ENCODE peak calls at places on chromosomes 7 and 10, in eight cellular contexts. P is heart right ventricle, Y is aorta, H is fibroblast of lung, J is AG04450, A is lung, I is neural progenitor cell, M is tibial nerve. R is an unnamed sample.

GRCh38 chr7:90269163-90269562 is 24.2 kb downstream of the CFAP69 start:
- DNase-seq in H (no peak), J (no peak), I (no peak), P (no peak), Y (no peak), M (no peak), A (no peak), R (no peak)

GRCh38 chr7:93147358-93147757 is 827 bp downstream of the SAMD9L start:
- DNase-seq in H (peak), Y (peak), M (no peak), J (no peak), A (peak), I (no peak), P (peak), R (no peak)

GRCh38 chr7:70571403-70571911 is 560.5 kb upstream of the GALNT17 start:
- DNase-seq in A (no peak), Y (no peak), I (no peak), M (no peak), J (peak), H (peak), P (no peak), R (peak)

GRCh38 chr10:4765428-4765827 is 60.6 kb upstream of the AKR1E2 start:
- DNase-seq in Y (no peak), P (no peak), M (no peak), I (no peak), A (no peak), H (peak), J (no peak), R (no peak)

GRCh38 chr10:71542476-71542875 is 145.8 kb downstream of the CDH23 start:
- DNase-seq in Y (no peak), H (no peak), M (no peak), P (no peak), J (no peak), I (no peak), A (no peak), R (no peak)

GRCh38 chr7:36448781-36449379 is 59.2 kb downstream of the ANLN start:
- DNase-seq in H (peak), A (no peak), J (no peak), M (no peak), I (no peak), P (no peak), Y (no peak), R (no peak)

GRCh38 chr10:77392236-77392721 is 245.3 kb downstream of the KCNMA1 start:
- DNase-seq in H (peak), J (no peak), M (no peak), I (no peak), P (no peak), Y (no peak), A (no peak), R (no peak)

GRCh38 chr7:122546496-122546895 is 152.4 kb downstream of the RNF133 start:
- DNase-seq in I (no peak), H (peak), A (no peak), J (no peak), Y (peak), M (no peak), P (no peak), R (no peak)

GRCh38 chr10:130485241-130485957 is 349.2 kb downstream of the GLRX3 start:
- DNase-seq in A (no peak), J (no peak), H (no peak), I (no peak), M (no peak), P (no peak), Y (no peak), R (no peak)

GRCh38 chr10:98403812-98404504 is 11.0 kb downstream of the PYROXD2 start:
- DNase-seq in A (no peak), J (peak), H (peak), P (no peak), I (no peak), M (no peak), Y (no peak), R (no peak)

GRCh38 chr10:12707461-12708185 is 293.9 kb downstream of the CCDC3 start:
- DNase-seq in A (no peak), Y (no peak), H (peak), P (peak), J (peak), M (no peak), I (peak), R (no peak)

GRCh38 chr7:103934508-103934907 is 55.0 kb downstream of the RELN start:
- DNase-seq in A (no peak), P (no peak), M (no peak), I (no peak), Y (no peak), J (no peak), H (no peak), R (no peak)

GRCh38 chr10:80172896-80173295 is 32.4 kb downstream of the ANXA11 start:
- DNase-seq in A (no peak), Y (no peak), J (no peak), I (no peak), P (no peak), M (no peak), H (no peak), R (no peak)

GRCh38 chr7:134605978-134606923 is 40.4 kb upstream of the BPGM start:
- DNase-seq in Y (peak), I (peak), H (peak), A (peak), P (peak), J (no peak), M (peak), R (no peak)

GRCh38 chr7:142420554-142421362 is 162.9 kb upstream of the PRSS58 start:
- DNase-seq in I (peak), J (no peak), P (no peak), H (peak), Y (no peak), M (no peak), A (no peak), R (no peak)

GRCh38 chr10:29612657-29613056 is 22.1 kb downstream of the SVIL start:
- DNase-seq in I (no peak), A (no peak), M (no peak), H (no peak), J (no peak), P (no peak), Y (no peak), R (no peak)

GRCh38 chr10:125521721-125522680 is 161.0 kb downstream of the TEX36 start:
- DNase-seq in H (no peak), A (no peak), Y (no peak), I (peak), J (no peak), P (no peak), M (no peak), R (no peak)

GRCh38 chr7:12898610-12899009 is 211.2 kb downstream of the ARL4A start:
- DNase-seq in I (no peak), M (no peak), H (no peak), J (no peak), Y (no peak), A (no peak), P (no peak), R (no peak)

GRCh38 chr10:60733189-60733815 is 45.0 kb upstream of the CDK1 start:
- DNase-seq in P (no peak), H (peak), A (peak), I (peak), Y (peak), M (no peak), J (no peak), R (no peak)

GRCh38 chr10:76206797-76207352 is 775.5 kb downstream of the LRMDA start:
- DNase-seq in A (no peak), I (no peak), Y (no peak), P (no peak), M (no peak), J (no peak), H (no peak), R (no peak)

GRCh38 chr7:7490003-7490402 is 45.7 kb downstream of the COL28A1 start:
- DNase-seq in I (no peak), J (no peak), H (no peak), Y (no peak), A (no peak), P (no peak), M (no peak), R (no peak)

GRCh38 chr7:68321776-68322496 is 1276.3 kb upstream of the AUTS2 start:
- DNase-seq in A (no peak), I (no peak), P (peak), J (no peak), H (no peak), M (no peak), Y (no peak), R (no peak)

GRCh38 chr7:45171946-45172345 is 14.4 kb downstream of the RAMP3 start:
- DNase-seq in J (no peak), M (no peak), P (no peak), Y (peak), I (no peak), H (no peak), A (no peak), R (no peak)

GRCh38 chr7:4769753-4770152 is 5.7 kb upstream of the AP5Z1 start:
- DNase-seq in M (no peak), I (no peak), A (peak), P (no peak), J (no peak), Y (no peak), H (peak), R (no peak)

GRCh38 chr10:77609781-77610272 is 27.8 kb downstream of the KCNMA1 start:
- DNase-seq in J (no peak), A (no peak), M (no peak), H (peak), P (no peak), Y (no peak), I (no peak), R (no peak)

GRCh38 chr10:124152781-124153600 is 59.6 kb upstream of the CHST15 start:
- DNase-seq in Y (peak), I (no peak), P (peak), H (peak), J (peak), A (peak), M (no peak), R (peak)

GRCh38 chr7:107469836-107470416 is at the start of gene GPR22:
- DNase-seq in A (no peak), P (no peak), Y (no peak), H (no peak), J (no peak), I (no peak), M (no peak), R (no peak)

GRCh38 chr7:2052657-2053048 is 180.1 kb downstream of the MAD1L1 start:
- DNase-seq in P (no peak), M (no peak), Y (no peak), I (no peak), H (no peak), A (no peak), J (no peak), R (no peak)

GRCh38 chr10:27723436-27723835 is 22.2 kb downstream of the MKX start:
- DNase-seq in P (no peak), H (peak), A (no peak), Y (no peak), J (no peak), M (no peak), I (no peak), R (no peak)

GRCh38 chr7:985915-986741 is 3.1 kb downstream of the CYP2W1 start:
- DNase-seq in I (no peak), J (no peak), H (peak), P (no peak), Y (no peak), A (no peak), M (no peak), R (no peak)

GRCh38 chr10:86970887-86971145 is 2.5 kb downstream of the ADIRF start:
- DNase-seq in I (peak), J (no peak), P (no peak), A (no peak), M (no peak), Y (no peak), H (no peak), R (no peak)

GRCh38 chr10:98449287-98449686 is 2.6 kb upstream of the HPS1 start:
- DNase-seq in P (no peak), I (no peak), H (no peak), J (no peak), M (no peak), Y (no peak), A (no peak), R (no peak)

GRCh38 chr10:1462994-1463633 is 274.2 kb downstream of the ADARB2 start:
- DNase-seq in A (no peak), Y (no peak), I (no peak), J (no peak), H (no peak), M (no peak), P (no peak), R (no peak)
- H3K27ac ChIP-seq in A (no peak), Y (no peak), I (no peak), J (no peak), H (no peak), M (no peak), P (no peak), R (no peak)

DNA sequence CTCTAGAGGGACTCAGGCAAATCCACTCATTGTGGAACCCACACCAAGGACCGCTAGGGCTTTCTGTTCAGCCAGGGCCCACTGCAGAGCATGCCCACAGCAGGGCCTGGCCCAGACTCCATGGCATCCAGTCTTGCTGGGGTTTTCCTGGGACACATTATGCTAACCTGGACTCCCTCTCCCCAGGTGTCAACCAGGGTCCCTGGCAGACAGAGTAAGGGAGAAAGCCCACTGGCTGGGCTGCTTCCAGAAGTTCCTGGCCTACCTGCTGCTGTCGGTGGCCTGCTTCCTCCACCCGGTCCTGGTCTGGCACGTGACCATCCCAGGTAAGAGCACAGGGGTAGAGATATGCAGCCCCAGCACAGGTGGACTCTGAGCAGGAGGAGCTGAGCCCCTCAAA is 22.3 kb downstream of the TMEM72 start:
- DNase-seq in J (no peak), M (no peak), I (no peak), A (no peak), H (no peak), P (no peak), Y (no peak), R (no peak)
- H3K27ac ChIP-seq in J (no peak), M (no peak), I (no peak), A (no peak), H (no peak), P (no peak), Y (no peak), R (no peak)

DNA sequence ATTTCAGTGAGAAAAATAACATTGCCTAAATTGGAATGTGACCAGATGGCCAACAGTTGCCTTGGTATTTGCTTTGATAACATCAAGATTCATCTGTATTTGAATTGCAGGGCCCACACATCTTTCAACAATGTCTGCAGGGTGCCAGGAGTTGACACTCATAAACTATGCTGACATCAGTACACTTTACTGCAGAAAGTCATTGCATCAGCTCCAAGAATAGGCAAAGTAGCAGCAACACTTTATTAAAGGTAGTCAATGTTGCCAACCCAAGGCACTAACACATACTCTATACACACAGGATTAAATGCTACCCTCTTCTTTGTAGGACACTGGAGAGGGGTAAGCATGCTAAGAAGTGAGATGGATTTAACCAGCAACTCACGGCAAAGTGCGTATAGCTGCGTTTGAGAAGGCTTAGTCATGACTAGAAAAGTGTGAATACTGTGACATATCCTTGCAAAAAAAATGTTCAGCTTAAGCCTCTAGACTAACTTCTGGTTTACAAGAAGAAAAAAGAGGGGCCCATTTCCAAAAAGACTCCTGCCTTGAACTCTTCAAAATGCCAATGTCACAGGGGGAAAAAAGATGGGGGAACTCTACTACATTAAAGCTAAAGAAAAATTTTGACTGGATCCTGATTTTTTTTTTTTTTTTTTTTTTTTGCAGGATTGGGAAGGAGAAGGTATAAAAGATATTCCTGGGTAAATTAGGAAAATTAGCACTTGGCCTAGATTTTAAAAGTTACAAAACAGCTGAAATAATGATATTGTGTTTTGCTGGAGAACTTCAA is 2.2 kb downstream of the BBIP1 start:
- DNase-seq in P (no peak), J (peak), I (no peak), M (no peak), Y (no peak), H (peak), A (no peak), R (no peak)
- H3K27ac ChIP-seq in P (no peak), J (no peak), I (no peak), M (no peak), Y (no peak), H (no peak), A (no peak), R (peak)

GRCh38 chr7:30915751-30916150 is 4.1 kb downstream of the AQP1 start:
- DNase-seq in P (no peak), M (no peak), A (no peak), H (no peak), J (no peak), I (no peak), Y (peak), R (no peak)
- H3K27ac ChIP-seq in P (peak), M (peak), A (peak), H (no peak), J (no peak), I (no peak), Y (peak), R (no peak)

GRCh38 chr7:131008840-131009651 is 275.0 kb upstream of the KLF14 start:
- DNase-seq in I (no peak), Y (no peak), J (no peak), P (no peak), M (no peak), H (peak), A (no peak), R (no peak)
- H3K27ac ChIP-seq in I (no peak), Y (no peak), J (peak), P (peak), M (peak), H (peak), A (peak), R (peak)

GRCh38 chr7:100396421-100396982 is 23.2 kb downstream of the PILRA start:
- DNase-seq in P (no peak), J (no peak), A (no peak), Y (no peak), H (no peak), I (no peak), M (no peak), R (no peak)
- H3K27ac ChIP-seq in P (no peak), J (no peak), A (no peak), Y (no peak), H (no peak), I (no peak), M (peak), R (no peak)

R was measured in epithelial cell of prostate.